ENCODE peak calls at places on chromosomes 2 and 18, in five cellular contexts. I is IMR-90, V is HCT116, Z is transverse colon, N is uterus. Y is an unnamed sample.

GRCh38 chr2:150931447-150931846 is 330.2 kb downstream of the RBM43 start:
- DNase-seq in Z (no peak), I (no peak), N (no peak), V (no peak), Y (no peak)

GRCh38 chr2:178528647-178529046 is 48.4 kb downstream of the PLEKHA3 start:
- DNase-seq in Z (no peak), I (no peak), N (no peak), V (no peak), Y (no peak)

GRCh38 chr2:199851886-199852285 is 894 bp upstream of the FTCDNL1 start:
- DNase-seq in N (no peak), V (no peak), Z (no peak), I (no peak), Y (no peak)

GRCh38 chr2:212357606-212358005 is 181.0 kb downstream of the ERBB4 start:
- DNase-seq in I (no peak), V (no peak), Z (no peak), N (no peak), Y (no peak)

GRCh38 chr2:219566640-219567039 is 4.7 kb downstream of the OBSL1 start:
- DNase-seq in Z (no peak), I (no peak), V (no peak), N (no peak), Y (no peak)

GRCh38 chr18:23716966-23717365 is 27.7 kb downstream of the LAMA3 start:
- DNase-seq in V (no peak), N (no peak), I (no peak), Z (no peak), Y (no peak)

GRCh38 chr2:174076948-174077347 is 111.8 kb upstream of the SP3 start:
- DNase-seq in I (no peak), V (no peak), N (no peak), Z (no peak), Y (no peak)

GRCh38 chr2:208584387-208584965 is 177.9 kb downstream of the PTH2R start:
- DNase-seq in N (no peak), V (no peak), Z (no peak), I (no peak), Y (no peak)

GRCh38 chr2:70988151-70988550 is 6.5 kb downstream of the TEX261 start:
- DNase-seq in I (no peak), V (no peak), N (peak), Z (no peak), Y (no peak)

GRCh38 chr2:203904022-203904421 is 32.5 kb upstream of the ICOS start:
- DNase-seq in V (no peak), Z (no peak), I (no peak), N (no peak), Y (no peak)

GRCh38 chr2:128748336-128748735 is 429.7 kb upstream of the HS6ST1 start:
- DNase-seq in N (no peak), V (no peak), I (no peak), Z (no peak), Y (no peak)

GRCh38 chr2:8361930-8362329 is 319.9 kb upstream of the ID2 start:
- DNase-seq in Z (no peak), N (no peak), V (no peak), I (no peak), Y (no peak)

GRCh38 chr2:127675335-127676261 is at the start of gene LIMS2:
- DNase-seq in Z (no peak), I (peak), V (no peak), N (peak), Y (no peak)

GRCh38 chr2:223203971-223204370 is 152.0 kb downstream of the KCNE4 start:
- DNase-seq in Z (no peak), I (peak), V (no peak), N (no peak), Y (no peak)

GRCh38 chr2:52117299-52117698 is 1085.4 kb upstream of the NRXN1 start:
- DNase-seq in V (no peak), N (no peak), Z (no peak), I (peak), Y (no peak)

GRCh38 chr2:88448248-88448647 is 4.2 kb downstream of the FOXI3 start:
- DNase-seq in N (no peak), Z (no peak), I (no peak), V (no peak), Y (no peak)

GRCh38 chr2:219285894-219286425 is 6.8 kb downstream of the DNAJB2 start:
- DNase-seq in Z (no peak), I (peak), V (no peak), N (peak), Y (no peak)

DNA sequence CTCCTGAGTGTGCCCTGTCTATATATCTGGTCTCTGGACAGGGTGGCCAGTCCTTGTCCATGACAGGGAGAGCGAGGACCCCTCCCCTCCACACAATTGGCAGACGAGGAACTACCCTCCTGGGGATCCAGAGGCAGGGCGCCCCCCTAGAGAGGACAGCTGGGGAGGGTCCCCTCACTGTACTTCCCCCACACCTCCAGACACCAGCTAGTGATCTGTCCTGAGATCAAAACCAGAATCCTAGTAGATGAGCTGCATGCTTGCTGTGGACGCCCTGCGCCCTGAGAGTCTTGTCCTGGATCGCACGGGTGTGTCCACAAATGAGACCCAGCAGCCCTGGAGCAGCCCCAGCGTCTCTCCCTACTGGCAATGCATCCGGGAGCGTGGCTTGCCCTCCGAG is 83.4 kb upstream of the PXDN start:
- DNase-seq in Z (no peak), V (no peak), I (no peak), N (no peak), Y (no peak)
- TF ChIP-seq POLR2A in Z (no peak), V (no peak), I (no peak), N (no peak), Y (no peak)

GRCh38 chr2:74515271-74516069 is 1.2 kb downstream of the TLX2 start:
- DNase-seq in N (no peak), I (no peak), V (no peak), Z (no peak), Y (no peak)
- H3K4me3 ChIP-seq in N (no peak), I (no peak), V (no peak), Z (peak), Y (no peak)

DNA sequence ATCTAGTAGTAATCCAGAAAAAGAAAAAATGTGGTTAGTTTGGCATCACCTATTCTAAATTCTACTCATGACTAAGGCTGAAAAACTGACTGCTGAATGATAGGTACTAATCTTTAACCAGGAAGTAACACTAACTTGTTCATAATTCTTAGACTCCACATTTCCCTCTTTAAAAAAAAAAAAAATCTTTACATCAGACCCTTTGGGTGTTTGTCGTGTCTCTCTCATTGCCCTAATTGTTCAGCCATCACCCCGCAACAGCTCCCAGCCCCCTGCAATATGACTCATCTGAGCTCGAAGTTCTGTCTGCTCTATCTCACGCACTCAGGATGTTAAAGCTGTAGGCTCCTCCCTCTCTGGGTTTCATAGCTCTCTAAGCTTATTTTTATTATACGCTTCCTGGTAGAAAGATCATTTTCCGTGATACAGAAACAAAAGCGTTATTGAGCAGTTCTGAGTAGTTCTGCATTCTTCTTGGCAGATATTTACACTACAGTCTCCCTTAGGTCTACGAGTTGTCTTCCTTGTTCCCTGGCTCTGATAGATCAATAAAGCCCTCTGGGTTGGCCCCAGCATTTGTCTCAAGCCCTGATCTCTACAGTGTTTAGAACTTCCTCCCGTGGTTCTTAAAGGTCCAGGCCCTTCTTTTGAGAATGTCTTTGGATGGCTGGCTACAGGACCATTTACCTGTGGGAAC is 95.6 kb downstream of the TNFRSF11A start:
- DNase-seq in Z (peak), I (peak), V (no peak), N (no peak), Y (no peak)
- TF ChIP-seq POLR2A in Z (peak), I (no peak), V (no peak), N (no peak), Y (no peak)

DNA sequence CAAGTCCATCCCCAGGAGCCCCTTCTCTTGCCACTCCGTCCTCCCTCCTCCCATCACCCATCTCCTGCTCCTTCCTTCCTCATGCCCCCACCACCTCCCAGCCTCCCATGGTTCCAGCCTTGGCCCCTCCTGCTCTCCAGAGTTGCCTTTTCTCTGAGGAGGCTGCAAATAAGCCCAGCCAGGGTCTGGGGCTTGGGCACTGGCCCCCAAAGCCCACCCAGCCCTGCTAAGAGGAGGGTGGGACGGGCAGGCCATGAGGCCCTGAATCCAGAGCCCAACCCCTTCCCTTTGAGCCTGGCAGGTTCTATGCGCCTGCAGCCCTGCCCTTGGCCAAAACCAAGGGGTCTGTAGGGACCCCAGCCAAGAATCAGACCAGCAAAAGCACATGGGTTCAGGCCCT is 71.6 kb downstream of the STPG4 start:
- DNase-seq in I (no peak), Z (no peak), N (no peak), V (no peak), Y (no peak)
- H3K4me3 ChIP-seq in I (no peak), Z (no peak), N (no peak), V (no peak), Y (no peak)

GRCh38 chr2:99940963-99941362 is 201.4 kb downstream of the AFF3 start:
- DNase-seq in Z (no peak), I (peak), V (no peak), N (peak), Y (no peak)
- TF ChIP-seq POLR2A in Z (no peak), I (no peak), V (no peak), N (no peak), Y (no peak)

GRCh38 chr2:177260398-177260797 is 4.1 kb downstream of the NFE2L2 start:
- DNase-seq in N (no peak), Z (no peak), V (no peak), I (no peak), Y (no peak)
- H3K4me3 ChIP-seq in N (peak), Z (peak), V (no peak), I (peak), Y (peak)

GRCh38 chr2:229921892-229922448 is at the start of gene TRIP12:
- DNase-seq in I (peak), V (peak), Z (peak), N (peak), Y (peak)

GRCh38 chr2:229920011-229920781 is 1.6 kb downstream of the TRIP12 start:
- DNase-seq in Z (peak), I (no peak), N (no peak), V (no peak), Y (no peak)

GRCh38 chr2:229922449-229923386 is at the start of gene FBXO36:
- DNase-seq in I (peak), Z (peak), V (peak), N (no peak), Y (peak)

GRCh38 chr2:229917793-229918192 is 4.0 kb downstream of the TRIP12 start:
- DNase-seq in N (no peak), V (no peak), Z (no peak), I (no peak), Y (no peak)

GRCh38 chr2:229921101-229921891 is 513 bp downstream of the TRIP12 start:
- DNase-seq in Z (peak), N (peak), V (peak), I (peak), Y (peak)
- TF ChIP-seq POLR2A in Z (peak), N (no peak), V (no peak), I (peak), Y (no peak)

GRCh38 chr2:239978381-239978780 is 46.8 kb downstream of the NDUFA10 start:
- DNase-seq in Z (no peak), I (peak), N (no peak), V (no peak), Y (no peak)
- H3K4me3 ChIP-seq in Z (no peak), I (no peak), N (no peak), V (no peak), Y (no peak)